ENCODE peak calls at places on chromosomes 5 and 9, in five cellular contexts. C is neural progenitor cell, N is endothelial cell of umbilical vein, A is MM.1S, P is GM23248. I is an unnamed sample.

GRCh38 chr5:69271376-69271775 is 36.7 kb downstream of the CDK7 start:
- DNase-seq in C (no peak), P (peak; percentile 77), N (peak; percentile 44), A (no peak), I (no peak)

GRCh38 chr9:136826703-136827582 is 15.3 kb upstream of the AJM1 start:
- DNase-seq in A (no peak), C (no peak), P (no peak), N (no peak), I (no peak)

GRCh38 chr9:70595211-70595610 is 180.8 kb upstream of the KLF9 start:
- DNase-seq in P (peak; percentile 72), A (no peak), C (no peak), N (no peak), I (no peak)

GRCh38 chr9:22416692-22417060 is 29.9 kb upstream of the DMRTA1 start:
- DNase-seq in P (peak; percentile 3), C (peak; percentile 27), N (peak; percentile 75), A (no peak), I (peak; percentile 2)

GRCh38 chr5:96142786-96143434 is 181.3 kb upstream of the ELL2 start:
- DNase-seq in C (no peak), N (peak; percentile 11), A (no peak), P (peak; percentile 89), I (no peak)

GRCh38 chr9:81822967-81823366 is 105.3 kb upstream of the SPATA31D4 start:
- DNase-seq in N (peak; percentile 71), P (no peak), C (peak; percentile 30), A (no peak), I (no peak)

GRCh38 chr9:69653261-69653660 is 18.9 kb downstream of the APBA1 start:
- DNase-seq in P (no peak), N (no peak), A (no peak), C (no peak), I (no peak)

GRCh38 chr5:96197359-96197758 is 235.7 kb downstream of the PCSK1 start:
- DNase-seq in C (no peak), N (no peak), P (no peak), A (no peak), I (no peak)

GRCh38 chr5:150000990-150001659 is 586 bp downstream of the HMGXB3 start:
- DNase-seq in A (peak; percentile 39), N (peak; percentile 50), C (peak; percentile 76), P (peak; percentile 89), I (peak; percentile 71)

GRCh38 chr5:149598966-149599365 is 17.7 kb downstream of the ARHGEF37 start:
- DNase-seq in P (no peak), N (no peak), C (no peak), A (no peak), I (peak; percentile 60)

GRCh38 chr5:134738963-134739661 is 764 bp downstream of the CAMLG start:
- DNase-seq in A (peak; percentile 56), N (peak; percentile 81), C (peak; percentile 48), P (peak; percentile 79), I (peak; percentile 60)

GRCh38 chr5:74341221-74341620 is 299.3 kb downstream of the ENC1 start:
- DNase-seq in A (no peak), C (no peak), P (no peak), N (no peak), I (no peak)

GRCh38 chr9:137453643-137454081 is 5.5 kb downstream of the NSMF start:
- DNase-seq in P (peak; percentile 81), A (peak; percentile 43), C (peak; percentile 97), N (peak; percentile 78), I (peak; percentile 96)

GRCh38 chr9:101029300-101030021 is 934 bp downstream of the PLPPR1 start:
- DNase-seq in A (no peak), P (no peak), C (peak; percentile 53), N (no peak), I (peak; percentile 34)
- TF ChIP-seq EZH2 in A (no peak), P (no peak), C (peak; percentile 80), N (no peak), I (peak; percentile 72)

DNA sequence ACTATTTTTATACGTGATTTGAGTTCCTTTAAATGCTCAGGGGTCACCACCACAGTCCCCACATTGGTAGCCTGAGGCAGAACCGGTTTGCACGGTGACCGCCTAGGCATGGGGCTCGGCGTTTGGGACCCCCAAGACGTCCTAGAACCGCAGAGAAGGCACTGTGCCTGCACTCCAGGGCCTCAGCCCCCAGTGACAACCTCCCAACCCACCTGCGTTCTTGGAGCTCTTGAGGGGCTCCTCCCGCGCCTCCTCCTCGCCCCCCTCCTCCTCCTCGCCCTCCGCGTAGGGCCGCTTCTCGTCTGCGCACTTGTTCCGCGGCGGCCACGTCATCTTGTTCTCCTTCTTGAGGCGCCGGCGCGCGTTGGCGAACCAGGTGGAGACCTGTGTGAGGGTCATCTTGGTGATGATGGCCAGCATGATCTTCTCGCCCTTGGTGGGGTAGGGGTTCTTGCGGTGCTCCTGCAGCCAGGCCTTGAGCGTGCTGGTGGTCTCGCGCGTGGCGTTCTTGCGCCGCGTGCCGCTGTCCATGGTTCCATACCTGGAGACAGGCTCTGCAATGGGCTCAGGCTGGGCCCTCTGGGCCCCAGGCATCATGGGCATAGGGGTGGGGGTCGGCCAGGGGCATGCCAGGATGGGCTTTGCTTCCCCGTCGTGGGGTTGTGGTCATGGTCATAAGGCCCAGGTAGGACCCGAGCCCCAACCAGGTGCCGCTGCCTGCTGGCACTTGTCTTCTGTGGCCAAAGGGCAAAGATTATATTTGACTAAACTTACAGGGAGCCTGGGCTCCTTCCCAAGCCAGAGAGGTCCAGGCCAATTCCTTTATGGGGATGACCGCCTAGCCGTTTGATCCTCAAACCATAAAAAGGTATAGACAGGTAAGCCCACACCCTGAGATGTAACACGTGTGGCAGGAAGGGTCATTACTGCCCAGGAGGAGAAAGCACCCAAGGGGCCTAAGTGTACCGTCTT is 3.1 kb downstream of the IRX4 start:
- DNase-seq in A (no peak), C (peak; percentile 24), N (no peak), P (no peak), I (peak; percentile 38)
- TF ChIP-seq EZH2 in A (no peak), C (peak; percentile 5), N (no peak), P (peak; percentile 22), I (peak; percentile 43)

GRCh38 chr9:83061036-83061435 is 1.9 kb downstream of the RASEF start:
- DNase-seq in A (no peak), N (no peak), P (peak; percentile 24), C (no peak), I (no peak)

GRCh38 chr9:83060557-83060956 is 2.4 kb downstream of the RASEF start:
- DNase-seq in A (no peak), P (no peak), C (no peak), N (no peak), I (no peak)

GRCh38 chr9:83065233-83065632 is 2.3 kb upstream of the RASEF start:
- DNase-seq in C (no peak), A (no peak), N (no peak), P (no peak), I (no peak)

GRCh38 chr9:83062011-83062652 is 810 bp downstream of the RASEF start:
- DNase-seq in C (peak; percentile 37), A (no peak), P (peak; percentile 58), N (no peak), I (peak; percentile 71)

DNA sequence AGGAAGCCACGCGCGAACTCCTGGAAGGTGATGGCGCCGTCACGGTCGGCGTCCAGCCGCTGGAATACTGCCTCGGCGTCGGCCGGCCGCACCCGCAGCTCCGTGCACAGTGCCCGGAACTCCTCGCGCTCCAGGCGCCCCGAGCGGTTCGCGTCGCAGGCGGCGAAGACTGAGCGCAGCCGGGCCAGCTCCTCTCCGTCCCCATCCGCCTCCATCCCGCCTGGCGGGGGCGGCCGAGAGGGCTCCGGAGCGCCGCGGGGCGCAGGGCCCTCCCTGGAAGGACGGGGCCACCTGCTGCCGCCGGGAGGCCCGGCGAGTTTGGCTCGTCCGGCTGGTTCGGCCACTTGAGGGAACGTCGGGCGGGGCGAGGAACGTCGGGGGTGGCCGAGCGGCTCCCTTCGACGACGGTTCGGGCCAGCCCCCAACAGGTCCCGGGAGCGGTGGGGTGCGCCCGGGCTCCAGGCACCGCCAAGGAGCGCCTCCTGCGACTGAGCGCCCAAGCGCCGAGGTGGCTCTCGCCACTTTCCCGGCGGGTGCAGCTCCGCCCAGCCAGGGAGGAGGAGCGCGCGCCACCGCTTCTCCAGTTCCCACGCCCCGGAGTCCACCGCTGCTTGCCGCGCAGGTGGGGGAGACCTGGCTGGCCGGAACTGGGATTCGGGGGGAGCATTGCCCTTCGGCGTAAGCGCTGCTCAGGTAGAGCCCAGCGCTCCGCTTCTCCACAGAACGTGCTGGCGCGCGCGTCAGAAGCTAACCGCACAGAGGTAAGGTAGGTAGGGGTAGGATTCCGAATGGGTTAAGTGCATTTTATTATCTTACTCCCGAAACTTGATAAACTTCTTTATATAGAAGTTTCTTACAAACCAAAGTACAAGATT is at the start of gene RASEF:
- DNase-seq in C (peak; percentile 74), A (no peak), P (peak; percentile 59), N (no peak), I (peak; percentile 88)
- TF ChIP-seq EZH2 in C (peak; percentile 91), A (no peak), P (no peak), N (no peak), I (no peak)

DNA sequence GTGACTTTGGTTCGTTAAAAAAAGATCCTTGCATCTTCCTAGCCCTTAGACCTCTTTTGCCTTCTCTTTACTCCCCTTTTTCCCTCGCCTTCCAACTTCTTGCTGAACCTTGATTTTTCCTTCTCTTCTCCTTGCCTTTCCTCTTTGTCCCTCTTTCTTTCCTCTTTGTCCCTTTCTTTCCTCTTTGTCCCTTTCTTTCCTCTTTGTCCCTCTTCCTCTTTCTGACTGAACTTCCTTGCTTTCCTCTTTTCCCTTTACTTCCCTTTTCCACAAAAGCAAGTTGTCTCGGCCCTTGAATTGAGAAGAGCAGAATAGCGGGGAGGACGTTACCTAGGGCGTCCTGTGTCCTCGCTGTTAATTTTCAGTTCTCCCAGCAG is 1.4 kb upstream of the MLLT3 start:
- DNase-seq in A (no peak), P (no peak), C (peak; percentile 21), N (no peak), I (no peak)
- TF ChIP-seq EZH2 in A (no peak), P (no peak), C (peak; percentile 1), N (no peak), I (peak; percentile 53)

DNA sequence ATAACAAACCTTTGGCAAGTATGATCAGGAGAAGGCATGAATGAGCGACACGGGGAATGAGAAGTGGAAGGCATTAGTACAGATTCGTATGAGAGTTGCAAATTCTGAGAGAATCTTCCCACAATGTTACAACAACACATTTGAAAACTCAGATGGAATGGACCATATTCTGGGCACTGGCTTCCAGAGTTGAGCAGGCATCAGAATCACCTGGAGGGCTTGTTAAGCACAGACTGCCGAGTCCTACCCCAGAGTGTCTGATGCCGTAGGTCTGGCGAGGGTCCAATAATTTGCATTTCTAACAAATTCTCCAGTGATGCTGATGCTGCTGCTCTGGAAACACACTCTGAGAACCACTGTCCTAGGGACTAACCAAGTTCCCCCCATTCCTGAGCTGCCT is 2.9 kb upstream of the TLX3 start:
- DNase-seq in A (no peak), C (no peak), P (no peak), N (no peak), I (no peak)
- TF ChIP-seq EZH2 in A (no peak), C (peak; percentile 12), P (no peak), N (no peak), I (no peak)

GRCh38 chr9:124486778-124487490 is 20.3 kb downstream of the NR5A1 start:
- DNase-seq in A (no peak), P (no peak), N (no peak), C (peak; percentile 85), I (no peak)
- TF ChIP-seq EZH2 in A (no peak), P (no peak), N (peak; percentile 71), C (no peak), I (no peak)

GRCh38 chr5:15241216-15241821 is 258.7 kb upstream of the FBXL7 start:
- DNase-seq in A (no peak), C (no peak), P (peak; percentile 10), N (no peak), I (no peak)
- TF ChIP-seq EZH2 in A (no peak), C (no peak), P (no peak), N (no peak), I (no peak)

GRCh38 chr5:159987031-159987674 is 21.8 kb upstream of the TTC1 start:
- DNase-seq in A (peak; percentile 90), P (peak; percentile 82), N (peak; percentile 58), C (peak; percentile 88), I (peak; percentile 92)
- TF ChIP-seq EZH2 in A (no peak), P (no peak), N (peak; percentile 59), C (peak; percentile 71), I (no peak)